ENCODE peak calls at places on chromosomes 7 and 10, in seven cellular contexts. One of them, this sample, is unnamed.

GRCh38 chr10:75016290-75016689 is 95.2 kb upstream of the SAMD8 start:
- DNase-seq in osteocyte: no peak
- DNase-seq in stimulated activated CD4-positive, alpha-beta T cell treated with anti-CD3 and anti-CD28 coated beads, Interleukin-1b, Interleukin-23, amount 100 ng/mL, for 48 hours: no peak
- DNase-seq in GM19239: no peak
- DNase-seq in lower leg skin: no peak
- DNase-seq in mucosa of gallbladder: no peak
- DNase-seq in germinal center: no peak
- DNase-seq in this sample: no peak

GRCh38 chr10:83427101-83427500 is 712.2 kb upstream of the GHITM start:
- DNase-seq in osteocyte: no peak
- DNase-seq in stimulated activated CD4-positive, alpha-beta T cell treated with anti-CD3 and anti-CD28 coated beads, Interleukin-1b, Interleukin-23, amount 100 ng/mL, for 48 hours: no peak
- DNase-seq in GM19239: no peak
- DNase-seq in lower leg skin: no peak
- DNase-seq in mucosa of gallbladder: no peak
- DNase-seq in germinal center: no peak
- DNase-seq in this sample: no peak

GRCh38 chr7:149414745-149415390 is 46.0 kb downstream of the ZNF777 start:
- DNase-seq in osteocyte: no peak
- DNase-seq in stimulated activated CD4-positive, alpha-beta T cell treated with anti-CD3 and anti-CD28 coated beads, Interleukin-1b, Interleukin-23, amount 100 ng/mL, for 48 hours: peak
- DNase-seq in GM19239: no peak
- DNase-seq in lower leg skin: peak
- DNase-seq in mucosa of gallbladder: peak
- DNase-seq in germinal center: peak
- DNase-seq in this sample: no peak

GRCh38 chr7:105353752-105354328 is 34.9 kb downstream of the SRPK2 start:
- DNase-seq in osteocyte: no peak
- DNase-seq in stimulated activated CD4-positive, alpha-beta T cell treated with anti-CD3 and anti-CD28 coated beads, Interleukin-1b, Interleukin-23, amount 100 ng/mL, for 48 hours: no peak
- DNase-seq in GM19239: no peak
- DNase-seq in lower leg skin: no peak
- DNase-seq in mucosa of gallbladder: peak
- DNase-seq in germinal center: peak
- DNase-seq in this sample: no peak

GRCh38 chr7:3005257-3005656 is 38.4 kb downstream of the CARD11 start:
- DNase-seq in osteocyte: no peak
- DNase-seq in stimulated activated CD4-positive, alpha-beta T cell treated with anti-CD3 and anti-CD28 coated beads, Interleukin-1b, Interleukin-23, amount 100 ng/mL, for 48 hours: no peak
- DNase-seq in GM19239: no peak
- DNase-seq in lower leg skin: no peak
- DNase-seq in mucosa of gallbladder: no peak
- DNase-seq in germinal center: no peak
- DNase-seq in this sample: no peak

GRCh38 chr10:21912583-21912982 is 90.9 kb downstream of the DNAJC1 start:
- DNase-seq in osteocyte: no peak
- DNase-seq in stimulated activated CD4-positive, alpha-beta T cell treated with anti-CD3 and anti-CD28 coated beads, Interleukin-1b, Interleukin-23, amount 100 ng/mL, for 48 hours: no peak
- DNase-seq in GM19239: no peak
- DNase-seq in lower leg skin: no peak
- DNase-seq in mucosa of gallbladder: no peak
- DNase-seq in germinal center: no peak
- DNase-seq in this sample: no peak

GRCh38 chr7:112204072-112204775 is 2.0 kb downstream of the DOCK4 start:
- DNase-seq in osteocyte: no peak
- DNase-seq in stimulated activated CD4-positive, alpha-beta T cell treated with anti-CD3 and anti-CD28 coated beads, Interleukin-1b, Interleukin-23, amount 100 ng/mL, for 48 hours: no peak
- DNase-seq in GM19239: no peak
- DNase-seq in lower leg skin: no peak
- DNase-seq in mucosa of gallbladder: no peak
- DNase-seq in germinal center: no peak
- DNase-seq in this sample: no peak

GRCh38 chr10:48470115-48470892 is 134.6 kb downstream of the ARHGAP22 start:
- DNase-seq in osteocyte: peak
- DNase-seq in stimulated activated CD4-positive, alpha-beta T cell treated with anti-CD3 and anti-CD28 coated beads, Interleukin-1b, Interleukin-23, amount 100 ng/mL, for 48 hours: no peak
- DNase-seq in GM19239: no peak
- DNase-seq in lower leg skin: peak
- DNase-seq in mucosa of gallbladder: no peak
- DNase-seq in germinal center: no peak
- DNase-seq in this sample: no peak

GRCh38 chr7:106372595-106373318 is 88.0 kb upstream of the NAMPT start:
- DNase-seq in osteocyte: no peak
- DNase-seq in stimulated activated CD4-positive, alpha-beta T cell treated with anti-CD3 and anti-CD28 coated beads, Interleukin-1b, Interleukin-23, amount 100 ng/mL, for 48 hours: no peak
- DNase-seq in GM19239: no peak
- DNase-seq in lower leg skin: no peak
- DNase-seq in mucosa of gallbladder: no peak
- DNase-seq in germinal center: no peak
- DNase-seq in this sample: no peak

GRCh38 chr7:46859963-46860475 is 721.9 kb downstream of the TNS3 start:
- DNase-seq in osteocyte: no peak
- DNase-seq in stimulated activated CD4-positive, alpha-beta T cell treated with anti-CD3 and anti-CD28 coated beads, Interleukin-1b, Interleukin-23, amount 100 ng/mL, for 48 hours: no peak
- DNase-seq in GM19239: no peak
- DNase-seq in lower leg skin: no peak
- DNase-seq in mucosa of gallbladder: no peak
- DNase-seq in germinal center: no peak
- DNase-seq in this sample: no peak

GRCh38 chr10:74928742-74929191 is 102.4 kb downstream of the KAT6B start:
- DNase-seq in osteocyte: no peak
- DNase-seq in stimulated activated CD4-positive, alpha-beta T cell treated with anti-CD3 and anti-CD28 coated beads, Interleukin-1b, Interleukin-23, amount 100 ng/mL, for 48 hours: no peak
- DNase-seq in GM19239: no peak
- DNase-seq in lower leg skin: no peak
- DNase-seq in mucosa of gallbladder: no peak
- DNase-seq in germinal center: no peak
- DNase-seq in this sample: no peak

GRCh38 chr10:33126118-33126517 is 168.1 kb upstream of the ITGB1 start:
- DNase-seq in osteocyte: no peak
- DNase-seq in stimulated activated CD4-positive, alpha-beta T cell treated with anti-CD3 and anti-CD28 coated beads, Interleukin-1b, Interleukin-23, amount 100 ng/mL, for 48 hours: peak
- DNase-seq in GM19239: no peak
- DNase-seq in lower leg skin: no peak
- DNase-seq in mucosa of gallbladder: no peak
- DNase-seq in germinal center: no peak
- DNase-seq in this sample: no peak

GRCh38 chr7:45160374-45160773 is 2.8 kb downstream of the RAMP3 start:
- DNase-seq in osteocyte: no peak
- DNase-seq in stimulated activated CD4-positive, alpha-beta T cell treated with anti-CD3 and anti-CD28 coated beads, Interleukin-1b, Interleukin-23, amount 100 ng/mL, for 48 hours: no peak
- DNase-seq in GM19239: peak
- DNase-seq in lower leg skin: no peak
- DNase-seq in mucosa of gallbladder: no peak
- DNase-seq in germinal center: no peak
- DNase-seq in this sample: peak

GRCh38 chr7:146654048-146654447 is 537.4 kb downstream of the CNTNAP2 start:
- DNase-seq in osteocyte: no peak
- DNase-seq in stimulated activated CD4-positive, alpha-beta T cell treated with anti-CD3 and anti-CD28 coated beads, Interleukin-1b, Interleukin-23, amount 100 ng/mL, for 48 hours: no peak
- DNase-seq in GM19239: no peak
- DNase-seq in lower leg skin: no peak
- DNase-seq in mucosa of gallbladder: no peak
- DNase-seq in germinal center: no peak
- DNase-seq in this sample: no peak

GRCh38 chr10:97292862-97293198 is 393 bp upstream of the ARHGAP19 start:
- DNase-seq in osteocyte: no peak
- DNase-seq in stimulated activated CD4-positive, alpha-beta T cell treated with anti-CD3 and anti-CD28 coated beads, Interleukin-1b, Interleukin-23, amount 100 ng/mL, for 48 hours: no peak
- DNase-seq in GM19239: no peak
- DNase-seq in lower leg skin: no peak
- DNase-seq in mucosa of gallbladder: no peak
- DNase-seq in germinal center: no peak
- DNase-seq in this sample: no peak

GRCh38 chr10:116654816-116655215 is 34.1 kb downstream of the PNLIPRP2 start:
- DNase-seq in osteocyte: no peak
- DNase-seq in stimulated activated CD4-positive, alpha-beta T cell treated with anti-CD3 and anti-CD28 coated beads, Interleukin-1b, Interleukin-23, amount 100 ng/mL, for 48 hours: no peak
- DNase-seq in GM19239: no peak
- DNase-seq in lower leg skin: no peak
- DNase-seq in mucosa of gallbladder: no peak
- DNase-seq in germinal center: peak
- DNase-seq in this sample: no peak

GRCh38 chr7:69534461-69535041 is 63.7 kb upstream of the AUTS2 start:
- DNase-seq in osteocyte: no peak
- DNase-seq in stimulated activated CD4-positive, alpha-beta T cell treated with anti-CD3 and anti-CD28 coated beads, Interleukin-1b, Interleukin-23, amount 100 ng/mL, for 48 hours: no peak
- DNase-seq in GM19239: no peak
- DNase-seq in lower leg skin: peak
- DNase-seq in mucosa of gallbladder: no peak
- DNase-seq in germinal center: no peak
- DNase-seq in this sample: no peak

GRCh38 chr10:102555781-102556328 is 52.1 kb downstream of the SUFU start:
- DNase-seq in osteocyte: no peak
- DNase-seq in stimulated activated CD4-positive, alpha-beta T cell treated with anti-CD3 and anti-CD28 coated beads, Interleukin-1b, Interleukin-23, amount 100 ng/mL, for 48 hours: no peak
- DNase-seq in GM19239: no peak
- DNase-seq in lower leg skin: no peak
- DNase-seq in mucosa of gallbladder: no peak
- DNase-seq in germinal center: no peak
- DNase-seq in this sample: no peak

GRCh38 chr7:88455696-88456095 is 149.0 kb upstream of the STEAP4 start:
- DNase-seq in osteocyte: no peak
- DNase-seq in stimulated activated CD4-positive, alpha-beta T cell treated with anti-CD3 and anti-CD28 coated beads, Interleukin-1b, Interleukin-23, amount 100 ng/mL, for 48 hours: no peak
- DNase-seq in GM19239: no peak
- DNase-seq in lower leg skin: no peak
- DNase-seq in mucosa of gallbladder: no peak
- DNase-seq in germinal center: no peak
- DNase-seq in this sample: no peak

This sample was measured in GM12891.